ENCODE peak calls at places on chromosomes 6 and 20, in four cellular contexts. A is GM20000, D is ovary, V is right cardiac atrium. R is an unnamed sample.

GRCh38 chr20:35618372-35619131 is 2.9 kb downstream of the SPAG4 start:
- DNase-seq in A (peak; percentile 42), D (peak; percentile 58), V (peak; percentile 40), R (no peak)

GRCh38 chr20:48763183-48764030 is 64.4 kb downstream of the PREX1 start:
- DNase-seq in A (no peak), D (no peak), V (peak; percentile 61), R (no peak)

GRCh38 chr6:52261229-52261628 is 16.9 kb upstream of the IL17F start:
- DNase-seq in A (no peak), D (no peak), V (no peak), R (no peak)

GRCh38 chr6:46676604-46677313 is 10.9 kb upstream of the TDRD6 start:
- DNase-seq in A (no peak), D (no peak), V (no peak), R (no peak)

GRCh38 chr6:53100561-53100960 is 35.4 kb downstream of the FBXO9 start:
- DNase-seq in A (no peak), D (no peak), V (no peak), R (no peak)

GRCh38 chr6:112796712-112797111 is 449.6 kb downstream of the RFPL4B start:
- DNase-seq in A (no peak), D (no peak), V (no peak), R (no peak)

GRCh38 chr6:55047433-55048044 is 126.8 kb upstream of the HCRTR2 start:
- DNase-seq in A (peak; percentile 7), D (no peak), V (no peak), R (no peak)

GRCh38 chr20:23141450-23142161 is 55.5 kb upstream of the CD93 start:
- DNase-seq in A (no peak), D (peak; percentile 67), V (no peak), R (no peak)

GRCh38 chr6:37561361-37561760 is 61.7 kb upstream of the CCDC167 start:
- DNase-seq in A (no peak), D (no peak), V (no peak), R (no peak)

GRCh38 chr20:54155736-54156317 is 18.0 kb downstream of the CYP24A1 start:
- DNase-seq in A (no peak), D (no peak), V (no peak), R (no peak)

GRCh38 chr20:32278199-32278643 is 770 bp downstream of the KIF3B start:
- DNase-seq in A (peak; percentile 68), D (no peak), V (no peak), R (no peak)

GRCh38 chr6:106939208-106939607 is 35.3 kb downstream of the CD24 start:
- DNase-seq in A (no peak), D (no peak), V (no peak), R (no peak)